ENCODE peak calls at places on chromosomes 1 and 21, in four cellular contexts. O, L, B and J are unnamed samples.
A peak's percentile ranks its signal among the peaks of the same experiment; 100 is the strongest.

GRCh38 chr1:30919025-30919881 is 10.7 kb upstream of the SDC3 start:
- DNase-seq in B (no peak), L (peak; percentile 88), O (no peak), J (peak; percentile 84)

GRCh38 chr1:93635614-93636543 is 45.8 kb downstream of the BCAR3 start:
- DNase-seq in B (no peak), L (peak; percentile 87), O (peak; percentile 43), J (no peak)

GRCh38 chr1:179954494-179955317 is at the start of gene CEP350:
- DNase-seq in O (peak; percentile 96), B (peak; percentile 99), L (peak; percentile 100), J (peak; percentile 99)

GRCh38 chr21:45541221-45542039 is 810 bp downstream of the SLC19A1 start:
- DNase-seq in L (peak; percentile 47), O (peak; percentile 21), B (peak; percentile 68), J (peak; percentile 75)

GRCh38 chr1:31064685-31065309 is 720 bp downstream of the PUM1 start:
- DNase-seq in O (no peak), B (peak; percentile 60), L (peak; percentile 38), J (peak; percentile 16)

GRCh38 chr1:206461602-206462455 is 8.4 kb upstream of the IKBKE start:
- DNase-seq in L (peak; percentile 85), B (peak; percentile 80), O (peak; percentile 76), J (peak; percentile 80)

GRCh38 chr1:226734611-226735153 is 4.4 kb downstream of the ITPKB start:
- DNase-seq in L (no peak), O (no peak), B (no peak), J (no peak)

GRCh38 chr1:184753608-184754478 is 815 bp downstream of the EDEM3 start:
- DNase-seq in O (peak; percentile 53), L (peak; percentile 39), B (peak; percentile 57), J (peak; percentile 32)

GRCh38 chr1:202081992-202082391 is 40.7 kb upstream of the GPR37L1 start:
- DNase-seq in B (no peak), O (no peak), L (peak; percentile 20), J (no peak)

GRCh38 chr1:163974120-163974519 is 584.9 kb upstream of the PBX1 start:
- DNase-seq in L (no peak), O (no peak), B (no peak), J (no peak)

GRCh38 chr1:212179394-212180076 is 105.7 kb upstream of the PPP2R5A start:
- DNase-seq in B (no peak), O (no peak), L (peak; percentile 91), J (peak; percentile 99)

GRCh38 chr1:205774277-205775014 is 836 bp downstream of the RAB29 start:
- DNase-seq in B (peak; percentile 28), O (peak; percentile 18), L (peak; percentile 47), J (peak; percentile 10)

GRCh38 chr1:157671895-157672294 is 28.7 kb downstream of the FCRL3 start:
- DNase-seq in O (no peak), B (no peak), L (no peak), J (peak; percentile 42)

GRCh38 chr21:33402011-33402979 is 918 bp upstream of the IFNGR2 start:
- DNase-seq in L (peak; percentile 87), O (peak; percentile 20), B (peak; percentile 60), J (peak; percentile 84)

GRCh38 chr1:8197493-8198282 is 120.2 kb upstream of the SLC45A1 start:
- DNase-seq in B (no peak), L (peak; percentile 94), O (no peak), J (peak; percentile 91)

GRCh38 chr1:205451759-205452164 is 4.1 kb downstream of the BLACAT1 start:
- DNase-seq in O (no peak), L (no peak), B (no peak), J (no peak)

GRCh38 chr1:161978011-161978790 is 45.5 kb downstream of the OLFML2B start:
- DNase-seq in L (no peak), O (no peak), B (no peak), J (no peak)

GRCh38 chr1:205925730-205926129 is 17.5 kb downstream of the SLC26A9 start:
- DNase-seq in B (no peak), O (no peak), L (peak; percentile 79), J (peak; percentile 91)

GRCh38 chr21:43318841-43319781 is 107.8 kb downstream of the SIK1 start:
- DNase-seq in B (peak; percentile 31), O (no peak), L (peak; percentile 26), J (peak; percentile 84)

GRCh38 chr1:109503935-109504334 is 5.6 kb downstream of the AMIGO1 start:
- DNase-seq in O (no peak), L (no peak), B (no peak), J (no peak)

GRCh38 chr1:176696109-176696508 is 233.1 kb downstream of the PAPPA2 start:
- DNase-seq in B (peak; percentile 5), O (no peak), L (peak; percentile 5), J (peak; percentile 85)

GRCh38 chr1:2785631-2786328 is 15.7 kb downstream of the TTC34 start:
- DNase-seq in B (no peak), L (no peak), O (no peak), J (no peak)

GRCh38 chr1:45260244-45260643 is 53.8 kb upstream of the ZSWIM5 start:
- DNase-seq in O (no peak), B (no peak), L (peak; percentile 42), J (no peak)

GRCh38 chr1:52658795-52659194 is 25.8 kb downstream of the SHISAL2A start:
- DNase-seq in L (no peak), B (no peak), O (no peak), J (peak; percentile 79)

GRCh38 chr1:8174807-8175206 is 143.1 kb upstream of the SLC45A1 start:
- DNase-seq in L (no peak), B (no peak), O (no peak), J (peak; percentile 60)

GRCh38 chr1:14302025-14302424 is 296.5 kb upstream of the KAZN start:
- DNase-seq in O (no peak), B (no peak), L (no peak), J (no peak)

GRCh38 chr1:70034403-70034802 is 171.0 kb downstream of the LRRC40 start:
- DNase-seq in L (peak; percentile 92), B (peak; percentile 51), O (peak; percentile 48), J (peak; percentile 75)

GRCh38 chr1:225890346-225891228 is 1.6 kb upstream of the LEFTY1 start:
- DNase-seq in L (no peak), B (no peak), O (no peak), J (no peak)

GRCh38 chr1:200415693-200416593 is 6.1 kb upstream of the ZNF281 start:
- DNase-seq in O (no peak), L (peak; percentile 97), B (no peak), J (peak; percentile 97)

GRCh38 chr1:241186716-241187115 is 170.3 kb downstream of the RGS7 start:
- DNase-seq in B (no peak), L (no peak), O (no peak), J (no peak)

GRCh38 chr1:177200290-177200689 is 29.5 kb downstream of the BRINP2 start:
- DNase-seq in O (no peak), B (no peak), L (no peak), J (peak; percentile 37)

GRCh38 chr1:24917327-24918074 is 12.6 kb downstream of the RUNX3 start:
- DNase-seq in L (no peak), O (no peak), B (no peak), J (no peak)

GRCh38 chr1:117658676-117659075 is 52.8 kb downstream of the TENT5C start:
- DNase-seq in O (no peak), L (no peak), B (peak; percentile 93), J (no peak)

GRCh38 chr1:89725016-89725380 is 92.1 kb downstream of the LRRC8C start:
- DNase-seq in L (peak; percentile 67), B (no peak), O (no peak), J (peak; percentile 55)

GRCh38 chr1:89356658-89357400 is 7.0 kb upstream of the GBP6 start:
- DNase-seq in O (no peak), B (no peak), L (peak; percentile 41), J (peak; percentile 43)

GRCh38 chr1:94058766-94059165 is 62.2 kb downstream of the ABCA4 start:
- DNase-seq in O (no peak), L (no peak), B (no peak), J (no peak)

GRCh38 chr1:5927506-5928370 is 64.5 kb downstream of the NPHP4 start:
- DNase-seq in B (no peak), L (no peak), O (no peak), J (no peak)

GRCh38 chr1:110687244-110687643 is 12.5 kb upstream of the KCNA3 start:
- DNase-seq in L (peak; percentile 16), B (no peak), O (no peak), J (peak; percentile 13)

GRCh38 chr1:110689868-110690267 is 15.1 kb upstream of the KCNA3 start:
- DNase-seq in L (no peak), B (no peak), O (no peak), J (no peak)

GRCh38 chr1:110682898-110683297 is 8.2 kb upstream of the KCNA3 start:
- DNase-seq in O (no peak), B (no peak), L (no peak), J (no peak)

GRCh38 chr1:110684476-110684875 is 9.7 kb upstream of the KCNA3 start:
- DNase-seq in O (no peak), B (no peak), L (no peak), J (no peak)

GRCh38 chr1:110686188-110686587 is 11.4 kb upstream of the KCNA3 start:
- DNase-seq in L (no peak), O (no peak), B (peak; percentile 31), J (no peak)
- TF ChIP-seq CTCF in L (no peak), O (no peak), B (peak; percentile 59), J (no peak)

DNA sequence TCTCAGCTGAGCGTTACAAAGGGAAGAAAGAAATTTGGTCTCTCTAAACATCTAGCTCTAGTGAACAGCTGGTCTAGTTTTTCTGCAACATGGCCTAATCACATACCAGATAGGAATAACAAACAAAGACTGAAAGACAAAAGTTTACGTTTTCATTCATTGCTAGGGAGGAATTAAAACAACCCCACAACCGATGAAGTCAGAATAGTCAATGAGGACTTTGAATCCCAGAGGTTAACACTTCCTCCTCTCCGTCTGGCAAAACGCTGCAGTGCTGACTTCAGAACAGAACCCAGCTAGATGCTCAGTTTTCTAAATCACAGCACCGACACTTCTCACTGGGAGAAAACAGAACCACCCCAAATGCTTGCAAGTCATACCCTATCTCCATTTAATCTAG is 69.5 kb downstream of the NTPCR start:
- DNase-seq in B (no peak), L (peak; percentile 16), O (no peak), J (no peak)
- TF ChIP-seq CTCF in B (no peak), L (no peak), O (no peak), J (no peak)

GRCh38 chr1:247331526-247332214 is at the start of gene ZNF496:
- DNase-seq in L (peak; percentile 87), B (peak; percentile 88), O (peak; percentile 76), J (peak; percentile 75)
- TF ChIP-seq CTCF in L (no peak), B (peak; percentile 13), O (no peak), J (no peak)

DNA sequence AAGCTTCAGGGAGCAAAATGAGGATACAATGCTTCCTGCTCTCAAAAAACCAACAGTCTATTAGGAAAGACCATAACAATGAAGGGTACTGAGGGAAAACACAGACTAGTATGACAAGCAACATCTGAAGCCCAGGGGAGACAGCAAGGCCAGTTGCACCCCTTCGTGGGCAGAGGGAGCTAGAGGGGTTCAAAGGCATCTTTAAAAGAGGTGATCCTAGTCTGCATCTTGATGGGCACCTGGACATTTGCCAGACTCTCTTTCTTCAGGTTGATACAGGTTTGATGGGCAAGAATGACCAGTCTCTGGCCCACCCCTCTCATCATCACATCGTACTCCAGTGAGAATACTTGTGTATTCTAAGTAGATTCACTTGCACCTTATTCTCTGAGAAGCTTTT is 177.7 kb downstream of the VAV3 start:
- DNase-seq in B (peak; percentile 62), O (peak; percentile 26), L (peak; percentile 13), J (peak; percentile 9)
- TF ChIP-seq CTCF in B (peak; percentile 75), O (no peak), L (peak; percentile 29), J (peak; percentile 3)